ENCODE peak calls at places on chromosomes 6 and 20, in eight cellular contexts. J, B, X, O, Y, A, C and G are unnamed samples.

GRCh38 chr6:165611294-165611693 is 51.7 kb downstream of the PDE10A start:
- DNase-seq in J (no peak), B (no peak), X (no peak), O (no peak), Y (peak), A (no peak), C (no peak), G (no peak)

GRCh38 chr6:41600499-41601247 is 37.6 kb upstream of the MDFI start:
- DNase-seq in J (no peak), B (no peak), X (no peak), O (no peak), Y (no peak), A (no peak), C (no peak), G (no peak)

GRCh38 chr6:37011656-37012378 is 6.4 kb downstream of the FGD2 start:
- DNase-seq in J (no peak), B (peak), X (no peak), O (no peak), Y (no peak), A (no peak), C (peak), G (no peak)

GRCh38 chr20:44024820-44025580 is 110.3 kb downstream of the TOX2 start:
- DNase-seq in J (no peak), B (no peak), X (no peak), O (no peak), Y (no peak), A (no peak), C (no peak), G (no peak)

GRCh38 chr20:36096404-36096799 is 58.1 kb upstream of the EPB41L1 start:
- DNase-seq in J (no peak), B (no peak), X (no peak), O (no peak), Y (no peak), A (no peak), C (no peak), G (no peak)

GRCh38 chr20:64137598-64138031 is 26.6 kb upstream of the MYT1 start:
- DNase-seq in J (peak), B (no peak), X (no peak), O (no peak), Y (no peak), A (peak), C (no peak), G (no peak)

GRCh38 chr20:17651761-17652388 is 30.2 kb downstream of the RRBP1 start:
- DNase-seq in J (peak), B (no peak), X (no peak), O (no peak), Y (no peak), A (no peak), C (no peak), G (no peak)

GRCh38 chr6:28960846-28961500 is 37.2 kb upstream of the TRIM27 start:
- DNase-seq in J (no peak), B (no peak), X (no peak), O (no peak), Y (no peak), A (no peak), C (no peak), G (no peak)

GRCh38 chr20:35561268-35561667 is 19.4 kb downstream of the ERGIC3 start:
- DNase-seq in J (no peak), B (peak), X (no peak), O (peak), Y (no peak), A (peak), C (peak), G (no peak)

GRCh38 chr6:130425532-130425931 is 59.7 kb downstream of the TMEM200A start:
- DNase-seq in J (no peak), B (peak), X (no peak), O (no peak), Y (no peak), A (no peak), C (no peak), G (no peak)

GRCh38 chr20:61813791-61814190 is 251.9 kb downstream of the TAF4 start:
- DNase-seq in J (no peak), B (no peak), X (no peak), O (no peak), Y (no peak), A (no peak), C (no peak), G (no peak)

GRCh38 chr6:85612690-85613474 is 19.2 kb upstream of the SNX14 start:
- DNase-seq in J (no peak), B (no peak), X (no peak), O (no peak), Y (no peak), A (no peak), C (no peak), G (no peak)

GRCh38 chr6:166331503-166332133 is 10.7 kb downstream of the SFT2D1 start:
- DNase-seq in J (no peak), B (no peak), X (no peak), O (no peak), Y (no peak), A (no peak), C (no peak), G (no peak)

GRCh38 chr20:19083136-19083621 is 129.3 kb upstream of the SLC24A3 start:
- DNase-seq in J (no peak), B (no peak), X (no peak), O (no peak), Y (no peak), A (no peak), C (no peak), G (no peak)

GRCh38 chr6:85449818-85450577 is at the start of gene NT5E:
- DNase-seq in J (peak), B (peak), X (peak), O (peak), Y (peak), A (peak), C (no peak), G (no peak)

GRCh38 chr6:20789162-20789561 is 254.9 kb downstream of the CDKAL1 start:
- DNase-seq in J (no peak), B (no peak), X (no peak), O (no peak), Y (no peak), A (no peak), C (no peak), G (no peak)

GRCh38 chr6:135097172-135097571 is 42.5 kb upstream of the HBS1L start:
- DNase-seq in J (no peak), B (no peak), X (no peak), O (no peak), Y (no peak), A (no peak), C (no peak), G (no peak)

GRCh38 chr6:105348897-105349296 is 54.0 kb downstream of the PREP start:
- DNase-seq in J (no peak), B (no peak), X (no peak), O (no peak), Y (no peak), A (no peak), C (no peak), G (no peak)

GRCh38 chr20:36932476-36933426 is 18.8 kb downstream of the SAMHD1 start:
- DNase-seq in J (peak), B (peak), X (no peak), O (no peak), Y (no peak), A (no peak), C (no peak), G (no peak)

GRCh38 chr6:125314019-125314581 is 12.3 kb upstream of the HDDC2 start:
- DNase-seq in J (no peak), B (peak), X (peak), O (peak), Y (peak), A (peak), C (peak), G (peak)

GRCh38 chr6:54285595-54285994 is 22.6 kb upstream of the TINAG start:
- DNase-seq in J (no peak), B (no peak), X (no peak), O (no peak), Y (no peak), A (no peak), C (no peak), G (no peak)

GRCh38 chr6:97305676-97306075 is 22.7 kb upstream of the MMS22L start:
- DNase-seq in J (no peak), B (no peak), X (no peak), O (peak), Y (no peak), A (peak), C (no peak), G (no peak)

GRCh38 chr6:16129623-16130243 is 847 bp downstream of the MYLIP start:
- DNase-seq in J (no peak), B (peak), X (no peak), O (no peak), Y (peak), A (peak), C (no peak), G (no peak)

GRCh38 chr20:20796766-20797415 is 84.4 kb upstream of the RALGAPA2 start:
- DNase-seq in J (no peak), B (no peak), X (no peak), O (no peak), Y (no peak), A (no peak), C (no peak), G (no peak)

GRCh38 chr6:143634486-143634885 is 43.3 kb upstream of the PHACTR2 start:
- DNase-seq in J (no peak), B (peak), X (no peak), O (no peak), Y (no peak), A (no peak), C (no peak), G (no peak)

GRCh38 chr6:26578741-26579140 is 18.0 kb upstream of the ABT1 start:
- DNase-seq in J (no peak), B (no peak), X (no peak), O (no peak), Y (no peak), A (no peak), C (no peak), G (no peak)

GRCh38 chr6:159359581-159360264 is 190.5 kb downstream of the FNDC1 start:
- DNase-seq in J (no peak), B (no peak), X (no peak), O (no peak), Y (no peak), A (no peak), C (no peak), G (no peak)

GRCh38 chr6:10412948-10413849 is 1.7 kb downstream of the TFAP2A start:
- DNase-seq in J (no peak), B (peak), X (no peak), O (no peak), Y (no peak), A (no peak), C (no peak), G (no peak)

GRCh38 chr6:83354747-83355146 is 76.1 kb downstream of the ME1 start:
- DNase-seq in J (no peak), B (no peak), X (no peak), O (no peak), Y (no peak), A (no peak), C (peak), G (no peak)

GRCh38 chr6:8860671-8861070 is 425.3 kb upstream of the SLC35B3 start:
- DNase-seq in J (no peak), B (no peak), X (no peak), O (no peak), Y (no peak), A (no peak), C (no peak), G (no peak)

GRCh38 chr6:145929037-145929633 is 35.0 kb downstream of the SHPRH start:
- DNase-seq in J (no peak), B (peak), X (no peak), O (no peak), Y (no peak), A (peak), C (peak), G (no peak)

GRCh38 chr6:82890240-82890639 is 175.4 kb downstream of the UBE3D start:
- DNase-seq in J (no peak), B (no peak), X (no peak), O (no peak), Y (no peak), A (no peak), C (no peak), G (no peak)